ENCODE peak calls at places on chromosomes 11 and 22, in seven cellular contexts. S is left ventricle myocardium inferior, H is cardiac muscle cell, E is mesothelial cell of epicardium, W is MM.1S, O is cardiac fibroblast, B is progenitor cell of endocrine pancreas. Q is an unnamed sample.

GRCh38 chr11:71948314-71949027 is 19.6 kb downstream of the RNF121 start:
- DNase-seq in W (no peak), O (no peak), E (no peak), B (no peak), H (no peak), S (no peak), Q (no peak)

GRCh38 chr11:57644748-57645715 is 4.7 kb downstream of the YPEL4 start:
- DNase-seq in O (peak), H (peak), W (peak), B (peak), S (peak), E (peak), Q (peak)

GRCh38 chr11:33083918-33084317 is 44.5 kb downstream of the TCP11L1 start:
- DNase-seq in S (no peak), O (no peak), E (no peak), W (no peak), H (no peak), B (no peak), Q (no peak)

GRCh38 chr11:48001438-48002021 is 21.2 kb downstream of the PTPRJ start:
- DNase-seq in W (no peak), O (peak), E (no peak), S (no peak), H (no peak), B (no peak), Q (no peak)

GRCh38 chr11:47388697-47389576 is 10.6 kb upstream of the SPI1 start:
- DNase-seq in H (no peak), B (no peak), E (no peak), W (no peak), S (no peak), O (no peak), Q (no peak)

GRCh38 chr22:37000676-37001534 is 18.3 kb downstream of the TST start:
- DNase-seq in O (peak), W (no peak), B (no peak), S (no peak), E (no peak), H (no peak), Q (no peak)

GRCh38 chr11:1567052-1567720 is 4.9 kb downstream of the DUSP8 start:
- DNase-seq in W (no peak), B (no peak), E (no peak), S (no peak), O (no peak), H (no peak), Q (no peak)

GRCh38 chr11:115145316-115145715 is 358.9 kb downstream of the CADM1 start:
- DNase-seq in E (no peak), O (no peak), S (no peak), W (no peak), B (no peak), H (no peak), Q (no peak)

DNA sequence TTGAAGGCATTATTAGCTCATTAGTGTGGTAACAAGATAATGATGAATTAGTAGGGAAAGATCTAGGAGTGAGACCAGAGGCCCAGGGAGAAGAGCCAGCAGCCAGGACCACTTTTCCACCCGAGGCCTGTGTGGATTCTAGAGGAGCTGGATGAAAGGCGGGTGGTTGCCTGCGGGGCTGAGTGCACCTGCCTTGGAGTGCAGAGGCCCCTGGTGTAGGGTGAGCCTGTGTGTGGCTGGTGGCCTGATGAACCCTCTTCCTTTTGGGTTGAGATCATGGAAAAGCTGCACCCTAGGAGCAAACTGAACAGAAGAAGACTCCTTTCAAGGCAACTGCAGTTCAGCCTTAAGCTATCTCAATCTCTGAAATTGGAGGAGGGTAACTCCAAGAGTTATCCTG is 5.9 kb upstream of the TP53AIP1 start:
- DNase-seq in W (peak), E (no peak), H (peak), O (no peak), B (no peak), S (no peak), Q (peak)
- TF ChIP-seq CTCF in W (peak), E (no peak), H (peak), O (peak), B (peak), S (peak), Q (no peak)

GRCh38 chr11:64100345-64100744 is 64.6 kb downstream of the FLRT1 start:
- DNase-seq in E (no peak), B (no peak), W (no peak), S (no peak), O (no peak), H (no peak), Q (no peak)
- TF ChIP-seq CTCF in E (no peak), B (peak), W (peak), S (no peak), O (no peak), H (peak), Q (no peak)

DNA sequence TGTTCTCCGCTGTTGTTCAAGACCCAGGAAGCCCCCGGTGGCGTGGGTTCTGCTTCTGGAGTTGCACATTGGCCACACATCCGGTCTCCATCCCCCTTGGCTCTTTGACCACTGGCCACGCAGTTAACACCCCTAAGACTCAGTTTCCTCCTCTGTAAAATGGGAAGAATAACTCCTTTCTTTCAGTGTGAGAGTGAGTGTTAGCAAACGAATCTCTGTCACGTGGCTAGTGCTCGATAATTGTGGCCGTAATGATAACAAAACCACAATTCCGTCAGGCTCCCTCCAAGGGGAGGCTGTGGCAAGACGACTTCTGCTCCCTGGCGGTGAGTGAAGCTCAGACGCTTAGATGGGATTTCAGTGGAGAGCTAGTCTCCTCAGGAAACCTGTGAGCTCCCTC is 315.2 kb upstream of the B3GAT1 start:
- DNase-seq in H (no peak), W (no peak), O (no peak), E (no peak), B (no peak), S (no peak), Q (no peak)
- TF ChIP-seq CTCF in H (no peak), W (peak), O (no peak), E (no peak), B (no peak), S (no peak), Q (no peak)

GRCh38 chr22:50622723-50623327 is 5.1 kb downstream of the ARSA start:
- DNase-seq in B (no peak), W (peak), H (no peak), O (no peak), S (no peak), E (no peak), Q (peak)
- TF ChIP-seq CTCF in B (no peak), W (peak), H (no peak), O (no peak), S (no peak), E (no peak), Q (no peak)

GRCh38 chr22:27716074-27716473 is 85.5 kb downstream of the MN1 start:
- DNase-seq in S (no peak), O (no peak), H (no peak), B (no peak), E (no peak), W (no peak), Q (no peak)

GRCh38 chr22:27717094-27717493 is 84.5 kb downstream of the MN1 start:
- DNase-seq in B (no peak), S (no peak), W (no peak), H (no peak), O (no peak), E (no peak), Q (no peak)

GRCh38 chr22:27711756-27712155 is 89.8 kb downstream of the MN1 start:
- DNase-seq in H (no peak), W (no peak), O (no peak), S (no peak), B (no peak), E (no peak), Q (no peak)

GRCh38 chr22:27714076-27714475 is 87.5 kb downstream of the MN1 start:
- DNase-seq in O (no peak), E (no peak), S (no peak), H (no peak), B (no peak), W (no peak), Q (no peak)

GRCh38 chr22:27715078-27715477 is 86.5 kb downstream of the MN1 start:
- DNase-seq in B (no peak), O (no peak), E (no peak), W (no peak), H (no peak), S (no peak), Q (no peak)
- TF ChIP-seq CTCF in B (no peak), O (peak), E (no peak), W (no peak), H (no peak), S (peak), Q (no peak)

DNA sequence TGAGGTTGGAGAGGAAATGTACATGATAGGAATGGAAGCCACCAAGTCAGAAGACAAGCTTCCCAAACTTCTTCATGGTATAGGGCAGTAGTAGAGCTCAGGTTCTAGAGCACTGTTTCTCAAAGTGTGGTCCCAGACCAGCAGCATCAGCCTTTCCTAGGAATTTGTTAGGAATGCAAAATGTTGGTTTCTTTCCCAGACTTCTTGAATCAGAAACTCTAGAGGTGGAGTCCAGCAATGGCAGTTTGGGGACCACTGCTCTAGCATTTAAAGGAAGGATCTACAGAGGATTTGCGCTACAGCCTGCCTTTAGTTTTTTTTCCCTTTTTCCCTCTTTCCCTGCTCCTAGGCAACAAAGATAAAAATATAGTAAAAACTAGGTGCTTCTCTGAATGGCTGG is 17.0 kb upstream of the MMP12 start:
- DNase-seq in E (no peak), B (no peak), H (no peak), W (no peak), O (no peak), S (no peak), Q (no peak)
- TF ChIP-seq CTCF in E (no peak), B (no peak), H (no peak), W (no peak), O (no peak), S (no peak), Q (no peak)

DNA sequence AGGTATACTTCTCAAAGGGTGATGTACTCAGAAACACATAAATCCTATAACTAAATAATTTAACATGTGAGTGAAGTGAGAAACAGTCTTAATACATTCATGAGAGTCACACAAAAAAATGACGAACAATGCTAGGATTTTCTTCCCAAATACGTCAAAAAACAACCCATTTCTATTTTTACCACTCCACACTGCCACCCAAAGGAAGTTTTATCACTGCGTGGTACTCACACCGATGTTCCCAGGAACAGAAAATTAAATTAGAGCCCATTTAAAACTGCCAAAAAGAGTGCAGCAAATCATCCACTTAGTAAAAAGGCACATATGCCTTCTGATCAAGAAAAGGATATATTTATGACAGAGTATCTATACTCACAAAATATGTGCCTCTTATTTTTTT is 710.9 kb upstream of the FAT3 start:
- DNase-seq in O (no peak), E (no peak), B (no peak), H (no peak), S (no peak), W (no peak), Q (no peak)
- TF ChIP-seq CTCF in O (no peak), E (no peak), B (peak), H (no peak), S (peak), W (no peak), Q (no peak)

DNA sequence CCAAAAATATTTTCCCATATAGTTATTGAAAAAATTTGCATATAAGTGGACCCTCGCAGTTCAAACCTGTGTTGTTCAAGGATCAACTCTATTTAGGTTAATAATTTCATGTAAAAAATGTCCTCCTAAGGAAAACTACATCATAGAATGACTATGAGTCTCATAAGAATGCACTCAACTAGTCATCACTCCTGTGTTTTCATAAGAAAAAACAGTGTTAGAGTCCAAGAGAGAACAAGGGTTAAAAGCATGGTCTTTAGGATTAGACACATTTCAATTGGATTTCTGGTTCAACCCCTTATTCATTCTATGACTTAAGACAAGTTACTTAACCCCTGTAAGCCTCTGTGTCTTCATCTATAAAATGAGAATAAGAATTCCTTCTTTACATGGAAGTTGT is 5.1 kb downstream of the PARVA start:
- DNase-seq in E (no peak), B (no peak), O (no peak), W (no peak), H (no peak), S (no peak), Q (no peak)
- TF ChIP-seq CTCF in E (no peak), B (no peak), O (no peak), W (no peak), H (no peak), S (no peak), Q (no peak)

GRCh38 chr11:114110948-114111347 is 51.4 kb downstream of the ZBTB16 start:
- DNase-seq in H (no peak), S (no peak), W (no peak), O (peak), E (no peak), B (no peak), Q (no peak)

GRCh38 chr11:114109206-114110090 is 49.9 kb downstream of the ZBTB16 start:
- DNase-seq in E (no peak), B (no peak), S (no peak), H (no peak), O (no peak), W (no peak), Q (no peak)

GRCh38 chr11:114108501-114109205 is 49.1 kb downstream of the ZBTB16 start:
- DNase-seq in E (no peak), O (no peak), H (no peak), B (no peak), S (no peak), W (no peak), Q (no peak)

GRCh38 chr11:114110123-114110522 is 50.6 kb downstream of the ZBTB16 start:
- DNase-seq in E (no peak), H (no peak), B (no peak), O (no peak), W (no peak), S (no peak), Q (no peak)

DNA sequence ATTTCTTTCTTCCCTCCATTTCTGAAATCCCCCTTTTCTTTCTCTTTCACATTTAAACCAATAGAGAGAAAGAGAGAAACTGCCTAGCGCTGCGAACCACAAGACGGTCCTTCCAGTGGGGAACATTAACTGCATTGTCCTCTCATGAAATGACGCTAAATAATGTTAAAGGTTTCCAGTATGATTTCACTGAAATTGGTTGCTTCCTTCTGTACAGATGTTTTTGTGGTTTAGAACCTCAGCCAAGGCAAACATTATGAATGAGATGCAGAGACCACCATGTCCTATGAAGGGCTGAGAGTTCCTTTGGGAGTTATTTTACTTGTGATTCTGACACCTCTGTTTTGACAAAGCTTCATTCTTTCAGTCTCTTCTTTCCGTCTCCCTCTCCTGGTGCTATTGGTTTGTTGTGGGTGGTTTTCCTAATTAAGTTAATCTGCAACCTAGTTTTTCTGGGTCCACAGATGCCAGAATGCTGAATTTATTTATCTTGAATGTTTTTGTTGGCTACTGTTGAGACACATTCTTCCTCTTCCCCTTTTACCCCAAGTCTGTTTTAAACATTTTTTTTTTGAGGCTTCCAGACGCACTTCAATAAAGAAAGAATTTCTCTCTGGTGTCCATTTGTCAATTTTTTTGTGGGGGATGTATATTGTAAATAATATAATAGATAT is 52.0 kb downstream of the ZBTB16 start:
- DNase-seq in O (peak), S (no peak), E (no peak), B (no peak), W (no peak), H (no peak), Q (no peak)
- TF ChIP-seq CTCF in O (peak), S (peak), E (no peak), B (no peak), W (no peak), H (no peak), Q (no peak)

GRCh38 chr11:119624102-119624615 is 104.8 kb downstream of the NECTIN1 start:
- DNase-seq in W (no peak), S (no peak), O (no peak), E (no peak), B (no peak), H (no peak), Q (no peak)
- TF ChIP-seq CTCF in W (peak), S (peak), O (peak), E (peak), B (peak), H (peak), Q (peak)

Q was measured in Calu3.